ENCODE peak calls at places on chromosomes 4 and X, in six cellular contexts. One of them, this sample, is unnamed.

GRCh38 chr4:189815404-189816192 is 125.1 kb upstream of the FRG1 start:
- DNase-seq in sciatic nerve: no peak
- DNase-seq in cardiac fibroblast: no peak
- DNase-seq in foreskin keratinocyte: peak; percentile 9
- DNase-seq in stimulated activated CD4-positive, alpha-beta T cell treated with anti-CD3 and anti-CD28 coated beads, Interleukin-12 subunit alpha, Interleukin-12 subunit beta, amount 100 ng/mL, for 48 hours: no peak
- DNase-seq in activated CD4-positive, alpha-beta T cell treated with anti-CD3 and anti-CD28 coated beads for 1 hour: no peak
- DNase-seq in this sample: no peak

GRCh38 chr4:56786955-56787354 is 34.5 kb downstream of the SPINK2 start:
- DNase-seq in sciatic nerve: no peak
- DNase-seq in cardiac fibroblast: peak; percentile 77
- DNase-seq in foreskin keratinocyte: no peak
- DNase-seq in stimulated activated CD4-positive, alpha-beta T cell treated with anti-CD3 and anti-CD28 coated beads, Interleukin-12 subunit alpha, Interleukin-12 subunit beta, amount 100 ng/mL, for 48 hours: no peak
- DNase-seq in activated CD4-positive, alpha-beta T cell treated with anti-CD3 and anti-CD28 coated beads for 1 hour: no peak
- DNase-seq in this sample: no peak

GRCh38 chr4:10336471-10336870 is 120.8 kb downstream of the ZNF518B start:
- DNase-seq in sciatic nerve: no peak
- DNase-seq in cardiac fibroblast: no peak
- DNase-seq in foreskin keratinocyte: peak; percentile 97
- DNase-seq in stimulated activated CD4-positive, alpha-beta T cell treated with anti-CD3 and anti-CD28 coated beads, Interleukin-12 subunit alpha, Interleukin-12 subunit beta, amount 100 ng/mL, for 48 hours: no peak
- DNase-seq in activated CD4-positive, alpha-beta T cell treated with anti-CD3 and anti-CD28 coated beads for 1 hour: no peak
- DNase-seq in this sample: no peak

GRCh38 chrX:118807151-118808017 is 16.2 kb upstream of the ZCCHC12 start:
- DNase-seq in sciatic nerve: peak; percentile 64
- DNase-seq in cardiac fibroblast: peak; percentile 69
- DNase-seq in foreskin keratinocyte: peak; percentile 12
- DNase-seq in stimulated activated CD4-positive, alpha-beta T cell treated with anti-CD3 and anti-CD28 coated beads, Interleukin-12 subunit alpha, Interleukin-12 subunit beta, amount 100 ng/mL, for 48 hours: peak; percentile 23
- DNase-seq in activated CD4-positive, alpha-beta T cell treated with anti-CD3 and anti-CD28 coated beads for 1 hour: no peak
- DNase-seq in this sample: peak; percentile 2

GRCh38 chr4:112516401-112517066 is 554 bp upstream of the NEUROG2 start:
- DNase-seq in sciatic nerve: no peak
- DNase-seq in cardiac fibroblast: no peak
- DNase-seq in foreskin keratinocyte: no peak
- DNase-seq in stimulated activated CD4-positive, alpha-beta T cell treated with anti-CD3 and anti-CD28 coated beads, Interleukin-12 subunit alpha, Interleukin-12 subunit beta, amount 100 ng/mL, for 48 hours: no peak
- DNase-seq in activated CD4-positive, alpha-beta T cell treated with anti-CD3 and anti-CD28 coated beads for 1 hour: no peak
- DNase-seq in this sample: no peak

GRCh38 chrX:2583194-2584162 is 82.7 kb upstream of the DHRSX start:
- DNase-seq in sciatic nerve: no peak
- DNase-seq in cardiac fibroblast: no peak
- DNase-seq in foreskin keratinocyte: no peak
- DNase-seq in stimulated activated CD4-positive, alpha-beta T cell treated with anti-CD3 and anti-CD28 coated beads, Interleukin-12 subunit alpha, Interleukin-12 subunit beta, amount 100 ng/mL, for 48 hours: no peak
- DNase-seq in activated CD4-positive, alpha-beta T cell treated with anti-CD3 and anti-CD28 coated beads for 1 hour: no peak
- DNase-seq in this sample: no peak

GRCh38 chrX:72367524-72367923 is 61.8 kb upstream of the CITED1 start:
- DNase-seq in sciatic nerve: no peak
- DNase-seq in cardiac fibroblast: no peak
- DNase-seq in foreskin keratinocyte: no peak
- DNase-seq in stimulated activated CD4-positive, alpha-beta T cell treated with anti-CD3 and anti-CD28 coated beads, Interleukin-12 subunit alpha, Interleukin-12 subunit beta, amount 100 ng/mL, for 48 hours: no peak
- DNase-seq in activated CD4-positive, alpha-beta T cell treated with anti-CD3 and anti-CD28 coated beads for 1 hour: no peak
- DNase-seq in this sample: no peak

GRCh38 chr4:22356996-22357596 is 158.8 kb downstream of the ADGRA3 start:
- DNase-seq in sciatic nerve: no peak
- DNase-seq in cardiac fibroblast: peak; percentile 59
- DNase-seq in foreskin keratinocyte: peak; percentile 23
- DNase-seq in stimulated activated CD4-positive, alpha-beta T cell treated with anti-CD3 and anti-CD28 coated beads, Interleukin-12 subunit alpha, Interleukin-12 subunit beta, amount 100 ng/mL, for 48 hours: no peak
- DNase-seq in activated CD4-positive, alpha-beta T cell treated with anti-CD3 and anti-CD28 coated beads for 1 hour: no peak
- DNase-seq in this sample: no peak

GRCh38 chrX:132480581-132481203 is 8.1 kb downstream of the MBNL3 start:
- DNase-seq in sciatic nerve: no peak
- DNase-seq in cardiac fibroblast: peak; percentile 63
- DNase-seq in foreskin keratinocyte: peak; percentile 4
- DNase-seq in stimulated activated CD4-positive, alpha-beta T cell treated with anti-CD3 and anti-CD28 coated beads, Interleukin-12 subunit alpha, Interleukin-12 subunit beta, amount 100 ng/mL, for 48 hours: no peak
- DNase-seq in activated CD4-positive, alpha-beta T cell treated with anti-CD3 and anti-CD28 coated beads for 1 hour: no peak
- DNase-seq in this sample: peak; percentile 9

GRCh38 chrX:71163010-71163409 is 18.4 kb downstream of the NLGN3 start:
- DNase-seq in sciatic nerve: no peak
- DNase-seq in cardiac fibroblast: no peak
- DNase-seq in foreskin keratinocyte: no peak
- DNase-seq in stimulated activated CD4-positive, alpha-beta T cell treated with anti-CD3 and anti-CD28 coated beads, Interleukin-12 subunit alpha, Interleukin-12 subunit beta, amount 100 ng/mL, for 48 hours: no peak
- DNase-seq in activated CD4-positive, alpha-beta T cell treated with anti-CD3 and anti-CD28 coated beads for 1 hour: no peak
- DNase-seq in this sample: no peak